ENCODE peak calls at places on chromosomes 12 and 14, in four cellular contexts. U, O, C and T are unnamed samples.

GRCh38 chr12:104790296-104791125 is 167.6 kb downstream of the SLC41A2 start:
- DNase-seq in U (peak; percentile 3), O (peak; percentile 67), C (peak; percentile 59), T (peak; percentile 60)

GRCh38 chr12:26378721-26379120 is 183.3 kb downstream of the SSPN start:
- DNase-seq in U (no peak), O (no peak), C (no peak), T (no peak)

GRCh38 chr12:116629451-116629850 is 70.3 kb downstream of the MAP1LC3B2 start:
- DNase-seq in U (no peak), O (no peak), C (no peak), T (no peak)

GRCh38 chr12:26172013-26172412 is 23.4 kb upstream of the SSPN start:
- DNase-seq in U (no peak), O (no peak), C (no peak), T (no peak)

GRCh38 chr14:96409701-96410100 is 17.8 kb downstream of the AK7 start:
- DNase-seq in U (no peak), O (no peak), C (peak; percentile 75), T (no peak)

GRCh38 chr12:15931590-15932053 is 20.5 kb downstream of the DERA start:
- DNase-seq in U (no peak), O (no peak), C (no peak), T (no peak)

GRCh38 chr14:67510121-67510520 is 21.6 kb upstream of the TMEM229B start:
- DNase-seq in U (peak; percentile 30), O (no peak), C (peak; percentile 79), T (no peak)

GRCh38 chr14:75917322-75918251 is 64.2 kb downstream of the TGFB3 start:
- DNase-seq in U (no peak), O (no peak), C (no peak), T (peak; percentile 81)

GRCh38 chr14:100106661-100107112 is 41.5 kb downstream of the EVL start:
- DNase-seq in U (no peak), O (peak; percentile 54), C (no peak), T (no peak)

GRCh38 chr14:63752449-63753169 is 24.7 kb upstream of the SGPP1 start:
- DNase-seq in U (peak; percentile 58), O (no peak), C (peak; percentile 20), T (no peak)

GRCh38 chr12:108468149-108468968 is 46.7 kb upstream of the FICD start:
- DNase-seq in U (peak; percentile 20), O (no peak), C (no peak), T (no peak)

GRCh38 chr12:45010051-45010450 is 40.8 kb downstream of the DBX2 start:
- DNase-seq in U (no peak), O (no peak), C (no peak), T (no peak)

GRCh38 chr14:59695198-59695597 is 118.6 kb upstream of the CCDC175 start:
- DNase-seq in U (no peak), O (no peak), C (no peak), T (no peak)

GRCh38 chr12:124506145-124506831 is 61.1 kb downstream of the NCOR2 start:
- DNase-seq in U (no peak), O (peak; percentile 93), C (peak; percentile 83), T (peak; percentile 72)

GRCh38 chr14:67962215-67962644 is 142.7 kb downstream of the RAD51B start:
- DNase-seq in U (no peak), O (no peak), C (no peak), T (no peak)

GRCh38 chr12:132327351-132328171 is 1.8 kb downstream of the GALNT9 start:
- DNase-seq in U (peak; percentile 82), O (peak; percentile 95), C (peak; percentile 88), T (no peak)

GRCh38 chr12:47801170-47801903 is 18.4 kb downstream of the HDAC7 start:
- DNase-seq in U (no peak), O (no peak), C (no peak), T (no peak)

GRCh38 chr14:58599145-58599544 is 38.6 kb upstream of the DACT1 start:
- DNase-seq in U (no peak), O (no peak), C (no peak), T (no peak)

GRCh38 chr14:83777516-83777915 is 1752.4 kb upstream of the FLRT2 start:
- DNase-seq in U (peak; percentile 57), O (no peak), C (no peak), T (no peak)

GRCh38 chr12:78951746-78952532 is 87.4 kb downstream of the SYT1 start:
- DNase-seq in U (no peak), O (no peak), C (no peak), T (peak; percentile 86)

GRCh38 chr14:101019974-101020710 is 116.6 kb upstream of the RTL1 start:
- DNase-seq in U (no peak), O (peak; percentile 42), C (peak; percentile 8), T (peak; percentile 10)

GRCh38 chr12:1932264-1932777 is 13.9 kb upstream of the CACNA2D4 start:
- DNase-seq in U (no peak), O (peak; percentile 95), C (peak; percentile 85), T (peak; percentile 70)

GRCh38 chr12:3223601-3224529 is 146.7 kb downstream of the TSPAN9 start:
- DNase-seq in U (no peak), O (no peak), C (no peak), T (no peak)

GRCh38 chr14:101965796-101966718 is 1.7 kb downstream of the DYNC1H1 start:
- DNase-seq in U (no peak), O (no peak), C (no peak), T (no peak)

GRCh38 chr12:55728932-55729591 is at the start of gene CD63:
- DNase-seq in U (peak; percentile 88), O (peak; percentile 96), C (peak; percentile 92), T (peak; percentile 90)

GRCh38 chr14:99323603-99324185 is 51.7 kb upstream of the BCL11B start:
- DNase-seq in U (no peak), O (no peak), C (no peak), T (no peak)

GRCh38 chr12:104604070-104604994 is 147.6 kb downstream of the CHST11 start:
- DNase-seq in U (peak; percentile 96), O (peak; percentile 92), C (peak; percentile 93), T (peak; percentile 77)

GRCh38 chr12:47097276-47097896 is 17.6 kb upstream of the AMIGO2 start:
- DNase-seq in U (peak; percentile 62), O (no peak), C (no peak), T (no peak)

GRCh38 chr12:19223695-19224094 is 94.2 kb downstream of the PLEKHA5 start:
- DNase-seq in U (peak; percentile 83), O (no peak), C (no peak), T (no peak)

GRCh38 chr12:66516133-66516532 is 162.7 kb downstream of the GRIP1 start:
- DNase-seq in U (no peak), O (no peak), C (no peak), T (no peak)

GRCh38 chr12:55727643-55728184 is 1.1 kb downstream of the CD63 start:
- DNase-seq in U (peak; percentile 61), O (peak; percentile 89), C (peak; percentile 87), T (peak; percentile 46)

GRCh38 chr14:63268746-63269145 is 50.0 kb downstream of the GPHB5 start:
- DNase-seq in U (no peak), O (no peak), C (no peak), T (no peak)

GRCh38 chr12:119446459-119446858 is 111.9 kb downstream of the CCDC60 start:
- DNase-seq in U (no peak), O (no peak), C (no peak), T (no peak)

GRCh38 chr14:35971965-35972630 is 146.0 kb downstream of the BRMS1L start:
- DNase-seq in U (no peak), O (no peak), C (no peak), T (no peak)

GRCh38 chr12:8948711-8949524 is 527 bp downstream of the M6PR start:
- DNase-seq in U (peak; percentile 40), O (no peak), C (peak; percentile 19), T (no peak)

GRCh38 chr14:81565441-81566290 is 32.0 kb upstream of the SEL1L start:
- DNase-seq in U (no peak), O (no peak), C (peak; percentile 37), T (peak; percentile 24)

GRCh38 chr14:79555429-79555828 is 655.9 kb downstream of the DIO2 start:
- DNase-seq in U (no peak), O (no peak), C (no peak), T (no peak)

GRCh38 chr14:56891226-56891625 is 80.9 kb upstream of the OTX2 start:
- DNase-seq in U (no peak), O (no peak), C (no peak), T (no peak)
- H3K4me1 ChIP-seq in U (no peaks in the 10 kb centered on the region), O (no peaks in the 10 kb centered on the region), C (no peaks in the 10 kb centered on the region), T (no peaks in the 10 kb centered on the region)

DNA sequence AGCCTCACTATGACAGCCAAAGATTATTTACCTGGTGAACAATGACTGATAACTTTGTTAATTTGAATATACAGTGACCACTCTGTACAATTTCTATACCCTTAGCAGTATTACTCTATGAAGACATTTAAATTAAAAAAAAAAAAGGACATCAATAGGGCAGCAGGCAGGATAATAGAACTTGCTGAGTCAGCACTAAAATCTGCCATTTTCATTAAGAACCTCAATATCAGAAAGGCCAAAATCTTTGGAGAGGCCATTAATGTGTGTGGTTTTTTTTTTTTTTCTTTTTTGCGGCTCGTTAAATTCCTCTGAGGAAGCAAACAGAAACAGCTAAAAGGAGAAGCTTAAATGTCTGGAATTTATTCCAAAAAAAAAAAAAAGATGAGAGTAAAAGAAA is 73.7 kb downstream of the FOXN3 start:
- DNase-seq in U (no peak), O (no peak), C (no peak), T (no peak)
- H3K4me1 ChIP-seq in U (peaks cover 19% of the 10 kb centered on the region), O (peaks cover 27% of the 10 kb centered on the region), C (peaks cover 34% of the 10 kb centered on the region), T (no peaks in the 10 kb centered on the region)

GRCh38 chr12:21614510-21614909 is 9.9 kb upstream of the GYS2 start:
- DNase-seq in U (no peak), O (no peak), C (no peak), T (no peak)
- H3K4me1 ChIP-seq in U (no peaks in the 10 kb centered on the region), O (no peaks in the 10 kb centered on the region), C (no peaks in the 10 kb centered on the region), T (no peaks in the 10 kb centered on the region)

DNA sequence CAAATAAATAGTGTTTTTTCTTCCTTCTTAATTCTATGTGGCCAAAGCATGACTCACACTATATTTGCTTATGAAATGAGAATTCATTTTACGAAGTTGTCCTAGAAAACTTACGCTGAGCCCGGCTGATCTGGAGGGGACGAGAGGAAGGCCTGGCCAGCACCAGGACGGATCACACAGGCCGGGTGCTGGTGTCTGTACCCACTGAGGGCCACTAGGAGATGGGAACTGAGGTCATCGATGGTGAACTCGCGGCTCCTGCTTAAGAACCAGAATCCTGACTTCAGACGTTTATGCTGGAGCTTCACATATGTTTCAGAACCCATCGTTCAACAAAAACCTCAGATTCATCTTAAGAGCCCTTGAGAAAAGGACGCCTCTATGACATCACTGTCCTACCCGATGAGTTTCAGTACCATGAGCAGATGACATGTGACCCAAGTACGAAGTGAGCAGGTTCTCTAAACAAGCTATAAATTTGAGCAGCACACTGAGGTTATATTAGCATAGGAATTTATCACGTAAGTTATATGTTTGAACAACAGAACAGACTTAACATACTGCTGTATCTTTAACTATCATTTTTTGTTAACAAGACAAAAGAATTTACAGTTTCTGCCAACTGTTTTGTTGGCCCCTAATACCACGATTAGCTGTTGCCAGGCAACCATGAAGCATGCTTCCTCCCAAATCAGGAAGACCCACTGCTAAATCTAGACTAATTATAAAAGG is 111.9 kb downstream of the FOXN3 start:
- DNase-seq in U (peak; percentile 78), O (peak; percentile 73), C (peak; percentile 66), T (no peak)
- H3K4me1 ChIP-seq in U (peaks cover 28% of the 10 kb centered on the region), O (peaks cover 64% of the 10 kb centered on the region), C (peaks cover 52% of the 10 kb centered on the region), T (peaks cover 22% of the 10 kb centered on the region)